ENCODE peak calls at places on chromosomes 6 and 20, in eight cellular contexts. One of them, this sample, is unnamed.
A peak's percentile ranks its signal among the peaks of the same experiment; 100 is the strongest.

GRCh38 chr20:53847118-53847842 is 223.1 kb downstream of the BCAS1 start:
- DNase-seq in HS-27A: no peak
- DNase-seq in AG04450: no peak
- DNase-seq in posterior vena cava: no peak
- DNase-seq in immature natural killer cell: no peak
- DNase-seq in activated T-helper 2 cell treated with anti-CD3 and anti-CD28 coated beads, Interferon-gamma antibody, Interleukin-2, Interleukin-4, amounts not matched to agents 10 μg/mL and 5 μg/mL and 100 μg/mL, durations not matched to agents 14 hours and 24 hours and 36 hours: no peak
- DNase-seq in activated naive CD8-positive, alpha-beta T cell treated with anti-CD3 and anti-CD28 coated beads, Interleukin-2, amount 50 U/mL, for 16 hours: no peak
- DNase-seq in GM20000: no peak
- DNase-seq in this sample: no peak

GRCh38 chr20:63434599-63435378 is 37.7 kb downstream of the KCNQ2 start:
- DNase-seq in HS-27A: no peak
- DNase-seq in activated T-helper 2 cell treated with anti-CD3 and anti-CD28 coated beads, Interferon-gamma antibody, Interleukin-2, Interleukin-4, amounts not matched to agents 10 μg/mL and 5 μg/mL and 100 μg/mL, durations not matched to agents 14 hours and 24 hours and 36 hours: peak; percentile 70
- DNase-seq in AG04450: no peak
- DNase-seq in posterior vena cava: no peak
- DNase-seq in immature natural killer cell: peak; percentile 49
- DNase-seq in GM20000: peak; percentile 92
- DNase-seq in activated naive CD8-positive, alpha-beta T cell treated with anti-CD3 and anti-CD28 coated beads, Interleukin-2, amount 50 U/mL, for 16 hours: peak; percentile 66
- DNase-seq in this sample: no peak

GRCh38 chr20:37552415-37552814 is 24.7 kb upstream of the BLCAP start:
- DNase-seq in activated T-helper 2 cell treated with anti-CD3 and anti-CD28 coated beads, Interferon-gamma antibody, Interleukin-2, Interleukin-4, amounts not matched to agents 10 μg/mL and 5 μg/mL and 100 μg/mL, durations not matched to agents 14 hours and 24 hours and 36 hours: no peak
- DNase-seq in posterior vena cava: no peak
- DNase-seq in immature natural killer cell: no peak
- DNase-seq in HS-27A: no peak
- DNase-seq in AG04450: no peak
- DNase-seq in GM20000: no peak
- DNase-seq in activated naive CD8-positive, alpha-beta T cell treated with anti-CD3 and anti-CD28 coated beads, Interleukin-2, amount 50 U/mL, for 16 hours: no peak
- DNase-seq in this sample: no peak

GRCh38 chr6:30163090-30163917 is at the start of gene TRIM15:
- DNase-seq in posterior vena cava: no peak
- DNase-seq in activated T-helper 2 cell treated with anti-CD3 and anti-CD28 coated beads, Interferon-gamma antibody, Interleukin-2, Interleukin-4, amounts not matched to agents 10 μg/mL and 5 μg/mL and 100 μg/mL, durations not matched to agents 14 hours and 24 hours and 36 hours: peak; percentile 18
- DNase-seq in AG04450: no peak
- DNase-seq in GM20000: no peak
- DNase-seq in immature natural killer cell: no peak
- DNase-seq in activated naive CD8-positive, alpha-beta T cell treated with anti-CD3 and anti-CD28 coated beads, Interleukin-2, amount 50 U/mL, for 16 hours: no peak
- DNase-seq in HS-27A: no peak
- DNase-seq in this sample: no peak

GRCh38 chr20:20568604-20569205 is 143.7 kb downstream of the RALGAPA2 start:
- DNase-seq in activated T-helper 2 cell treated with anti-CD3 and anti-CD28 coated beads, Interferon-gamma antibody, Interleukin-2, Interleukin-4, amounts not matched to agents 10 μg/mL and 5 μg/mL and 100 μg/mL, durations not matched to agents 14 hours and 24 hours and 36 hours: no peak
- DNase-seq in AG04450: no peak
- DNase-seq in activated naive CD8-positive, alpha-beta T cell treated with anti-CD3 and anti-CD28 coated beads, Interleukin-2, amount 50 U/mL, for 16 hours: no peak
- DNase-seq in HS-27A: no peak
- DNase-seq in immature natural killer cell: peak; percentile 10
- DNase-seq in GM20000: peak; percentile 44
- DNase-seq in posterior vena cava: no peak
- DNase-seq in this sample: no peak

GRCh38 chr6:26294276-26294675 is 70.7 kb upstream of the BTN3A2 start:
- DNase-seq in AG04450: no peak
- DNase-seq in immature natural killer cell: no peak
- DNase-seq in HS-27A: no peak
- DNase-seq in GM20000: no peak
- DNase-seq in activated T-helper 2 cell treated with anti-CD3 and anti-CD28 coated beads, Interferon-gamma antibody, Interleukin-2, Interleukin-4, amounts not matched to agents 10 μg/mL and 5 μg/mL and 100 μg/mL, durations not matched to agents 14 hours and 24 hours and 36 hours: no peak
- DNase-seq in activated naive CD8-positive, alpha-beta T cell treated with anti-CD3 and anti-CD28 coated beads, Interleukin-2, amount 50 U/mL, for 16 hours: no peak
- DNase-seq in posterior vena cava: no peak
- DNase-seq in this sample: no peak

GRCh38 chr20:58695084-58695722 is 2.6 kb downstream of the NPEPL1 start:
- DNase-seq in activated naive CD8-positive, alpha-beta T cell treated with anti-CD3 and anti-CD28 coated beads, Interleukin-2, amount 50 U/mL, for 16 hours: no peak
- DNase-seq in posterior vena cava: no peak
- DNase-seq in AG04450: no peak
- DNase-seq in HS-27A: no peak
- DNase-seq in GM20000: no peak
- DNase-seq in immature natural killer cell: no peak
- DNase-seq in activated T-helper 2 cell treated with anti-CD3 and anti-CD28 coated beads, Interferon-gamma antibody, Interleukin-2, Interleukin-4, amounts not matched to agents 10 μg/mL and 5 μg/mL and 100 μg/mL, durations not matched to agents 14 hours and 24 hours and 36 hours: no peak
- DNase-seq in this sample: no peak

GRCh38 chr6:1596088-1596852 is 13.4 kb upstream of the FOXC1 start:
- DNase-seq in posterior vena cava: peak; percentile 88
- DNase-seq in activated naive CD8-positive, alpha-beta T cell treated with anti-CD3 and anti-CD28 coated beads, Interleukin-2, amount 50 U/mL, for 16 hours: peak; percentile 46
- DNase-seq in activated T-helper 2 cell treated with anti-CD3 and anti-CD28 coated beads, Interferon-gamma antibody, Interleukin-2, Interleukin-4, amounts not matched to agents 10 μg/mL and 5 μg/mL and 100 μg/mL, durations not matched to agents 14 hours and 24 hours and 36 hours: peak; percentile 42
- DNase-seq in AG04450: no peak
- DNase-seq in GM20000: peak; percentile 92
- DNase-seq in immature natural killer cell: peak; percentile 61
- DNase-seq in HS-27A: no peak
- DNase-seq in this sample: no peak

GRCh38 chr6:127201321-127201720 is 65.3 kb upstream of the RNF146 start:
- DNase-seq in HS-27A: no peak
- DNase-seq in posterior vena cava: no peak
- DNase-seq in activated naive CD8-positive, alpha-beta T cell treated with anti-CD3 and anti-CD28 coated beads, Interleukin-2, amount 50 U/mL, for 16 hours: no peak
- DNase-seq in immature natural killer cell: no peak
- DNase-seq in GM20000: no peak
- DNase-seq in AG04450: peak; percentile 21
- DNase-seq in activated T-helper 2 cell treated with anti-CD3 and anti-CD28 coated beads, Interferon-gamma antibody, Interleukin-2, Interleukin-4, amounts not matched to agents 10 μg/mL and 5 μg/mL and 100 μg/mL, durations not matched to agents 14 hours and 24 hours and 36 hours: no peak
- DNase-seq in this sample: no peak

GRCh38 chr6:11364971-11365397 is 132.5 kb upstream of the NEDD9 start:
- DNase-seq in GM20000: no peak
- DNase-seq in activated naive CD8-positive, alpha-beta T cell treated with anti-CD3 and anti-CD28 coated beads, Interleukin-2, amount 50 U/mL, for 16 hours: no peak
- DNase-seq in AG04450: no peak
- DNase-seq in HS-27A: no peak
- DNase-seq in activated T-helper 2 cell treated with anti-CD3 and anti-CD28 coated beads, Interferon-gamma antibody, Interleukin-2, Interleukin-4, amounts not matched to agents 10 μg/mL and 5 μg/mL and 100 μg/mL, durations not matched to agents 14 hours and 24 hours and 36 hours: no peak
- DNase-seq in immature natural killer cell: no peak
- DNase-seq in posterior vena cava: no peak
- DNase-seq in this sample: no peak

GRCh38 chr6:84183430-84183829 is 44.0 kb downstream of the CEP162 start:
- DNase-seq in AG04450: no peak
- DNase-seq in activated T-helper 2 cell treated with anti-CD3 and anti-CD28 coated beads, Interferon-gamma antibody, Interleukin-2, Interleukin-4, amounts not matched to agents 10 μg/mL and 5 μg/mL and 100 μg/mL, durations not matched to agents 14 hours and 24 hours and 36 hours: no peak
- DNase-seq in posterior vena cava: no peak
- DNase-seq in immature natural killer cell: no peak
- DNase-seq in HS-27A: no peak
- DNase-seq in GM20000: no peak
- DNase-seq in activated naive CD8-positive, alpha-beta T cell treated with anti-CD3 and anti-CD28 coated beads, Interleukin-2, amount 50 U/mL, for 16 hours: no peak
- DNase-seq in this sample: no peak

GRCh38 chr20:48826883-48827771 is 672 bp downstream of the PREX1 start:
- DNase-seq in activated naive CD8-positive, alpha-beta T cell treated with anti-CD3 and anti-CD28 coated beads, Interleukin-2, amount 50 U/mL, for 16 hours: no peak
- DNase-seq in GM20000: peak; percentile 66
- DNase-seq in activated T-helper 2 cell treated with anti-CD3 and anti-CD28 coated beads, Interferon-gamma antibody, Interleukin-2, Interleukin-4, amounts not matched to agents 10 μg/mL and 5 μg/mL and 100 μg/mL, durations not matched to agents 14 hours and 24 hours and 36 hours: no peak
- DNase-seq in posterior vena cava: peak; percentile 84
- DNase-seq in AG04450: no peak
- DNase-seq in immature natural killer cell: peak; percentile 72
- DNase-seq in HS-27A: no peak
- DNase-seq in this sample: no peak

GRCh38 chr20:5919634-5920544 is 30.4 kb downstream of the TRMT6 start:
- DNase-seq in AG04450: no peak
- DNase-seq in immature natural killer cell: no peak
- DNase-seq in posterior vena cava: no peak
- DNase-seq in activated T-helper 2 cell treated with anti-CD3 and anti-CD28 coated beads, Interferon-gamma antibody, Interleukin-2, Interleukin-4, amounts not matched to agents 10 μg/mL and 5 μg/mL and 100 μg/mL, durations not matched to agents 14 hours and 24 hours and 36 hours: no peak
- DNase-seq in activated naive CD8-positive, alpha-beta T cell treated with anti-CD3 and anti-CD28 coated beads, Interleukin-2, amount 50 U/mL, for 16 hours: no peak
- DNase-seq in GM20000: no peak
- DNase-seq in HS-27A: no peak
- DNase-seq in this sample: no peak

GRCh38 chr20:38217791-38218565 is 42.6 kb downstream of the KIAA1755 start:
- DNase-seq in posterior vena cava: peak; percentile 92
- DNase-seq in GM20000: no peak
- DNase-seq in activated T-helper 2 cell treated with anti-CD3 and anti-CD28 coated beads, Interferon-gamma antibody, Interleukin-2, Interleukin-4, amounts not matched to agents 10 μg/mL and 5 μg/mL and 100 μg/mL, durations not matched to agents 14 hours and 24 hours and 36 hours: no peak
- DNase-seq in immature natural killer cell: no peak
- DNase-seq in activated naive CD8-positive, alpha-beta T cell treated with anti-CD3 and anti-CD28 coated beads, Interleukin-2, amount 50 U/mL, for 16 hours: no peak
- DNase-seq in AG04450: peak; percentile 83
- DNase-seq in HS-27A: peak; percentile 98
- DNase-seq in this sample: no peak

GRCh38 chr6:85044336-85044735 is 279.9 kb upstream of the TBX18 start:
- DNase-seq in HS-27A: no peak
- DNase-seq in immature natural killer cell: no peak
- DNase-seq in activated T-helper 2 cell treated with anti-CD3 and anti-CD28 coated beads, Interferon-gamma antibody, Interleukin-2, Interleukin-4, amounts not matched to agents 10 μg/mL and 5 μg/mL and 100 μg/mL, durations not matched to agents 14 hours and 24 hours and 36 hours: no peak
- DNase-seq in activated naive CD8-positive, alpha-beta T cell treated with anti-CD3 and anti-CD28 coated beads, Interleukin-2, amount 50 U/mL, for 16 hours: no peak
- DNase-seq in AG04450: no peak
- DNase-seq in GM20000: no peak
- DNase-seq in posterior vena cava: no peak
- DNase-seq in this sample: no peak

GRCh38 chr6:16355699-16356481 is 117.5 kb downstream of the GMPR start:
- DNase-seq in immature natural killer cell: no peak
- DNase-seq in activated naive CD8-positive, alpha-beta T cell treated with anti-CD3 and anti-CD28 coated beads, Interleukin-2, amount 50 U/mL, for 16 hours: no peak
- DNase-seq in posterior vena cava: no peak
- DNase-seq in activated T-helper 2 cell treated with anti-CD3 and anti-CD28 coated beads, Interferon-gamma antibody, Interleukin-2, Interleukin-4, amounts not matched to agents 10 μg/mL and 5 μg/mL and 100 μg/mL, durations not matched to agents 14 hours and 24 hours and 36 hours: no peak
- DNase-seq in AG04450: no peak
- DNase-seq in HS-27A: no peak
- DNase-seq in GM20000: no peak
- DNase-seq in this sample: no peak

GRCh38 chr6:163162874-163163213 is 251.7 kb upstream of the QKI start:
- DNase-seq in AG04450: no peak
- DNase-seq in posterior vena cava: no peak
- DNase-seq in HS-27A: no peak
- DNase-seq in activated naive CD8-positive, alpha-beta T cell treated with anti-CD3 and anti-CD28 coated beads, Interleukin-2, amount 50 U/mL, for 16 hours: no peak
- DNase-seq in activated T-helper 2 cell treated with anti-CD3 and anti-CD28 coated beads, Interferon-gamma antibody, Interleukin-2, Interleukin-4, amounts not matched to agents 10 μg/mL and 5 μg/mL and 100 μg/mL, durations not matched to agents 14 hours and 24 hours and 36 hours: no peak
- DNase-seq in GM20000: no peak
- DNase-seq in immature natural killer cell: no peak
- DNase-seq in this sample: no peak

GRCh38 chr20:36465109-36466080 is 75.9 kb upstream of the MYL9 start:
- DNase-seq in activated T-helper 2 cell treated with anti-CD3 and anti-CD28 coated beads, Interferon-gamma antibody, Interleukin-2, Interleukin-4, amounts not matched to agents 10 μg/mL and 5 μg/mL and 100 μg/mL, durations not matched to agents 14 hours and 24 hours and 36 hours: no peak
- DNase-seq in AG04450: peak; percentile 29
- DNase-seq in immature natural killer cell: no peak
- DNase-seq in activated naive CD8-positive, alpha-beta T cell treated with anti-CD3 and anti-CD28 coated beads, Interleukin-2, amount 50 U/mL, for 16 hours: no peak
- DNase-seq in posterior vena cava: peak; percentile 91
- DNase-seq in GM20000: peak; percentile 49
- DNase-seq in HS-27A: peak; percentile 81
- DNase-seq in this sample: peak; percentile 38

GRCh38 chr6:10276106-10276505 is 138.8 kb downstream of the TFAP2A start:
- DNase-seq in GM20000: no peak
- DNase-seq in HS-27A: peak; percentile 48
- DNase-seq in AG04450: no peak
- DNase-seq in activated naive CD8-positive, alpha-beta T cell treated with anti-CD3 and anti-CD28 coated beads, Interleukin-2, amount 50 U/mL, for 16 hours: no peak
- DNase-seq in posterior vena cava: no peak
- DNase-seq in immature natural killer cell: no peak
- DNase-seq in activated T-helper 2 cell treated with anti-CD3 and anti-CD28 coated beads, Interferon-gamma antibody, Interleukin-2, Interleukin-4, amounts not matched to agents 10 μg/mL and 5 μg/mL and 100 μg/mL, durations not matched to agents 14 hours and 24 hours and 36 hours: no peak
- DNase-seq in this sample: no peak

GRCh38 chr6:5066456-5067093 is 18.6 kb upstream of the PPP1R3G start:
- DNase-seq in immature natural killer cell: no peak
- DNase-seq in posterior vena cava: peak; percentile 58
- DNase-seq in activated T-helper 2 cell treated with anti-CD3 and anti-CD28 coated beads, Interferon-gamma antibody, Interleukin-2, Interleukin-4, amounts not matched to agents 10 μg/mL and 5 μg/mL and 100 μg/mL, durations not matched to agents 14 hours and 24 hours and 36 hours: no peak
- DNase-seq in GM20000: no peak
- DNase-seq in HS-27A: no peak
- DNase-seq in activated naive CD8-positive, alpha-beta T cell treated with anti-CD3 and anti-CD28 coated beads, Interleukin-2, amount 50 U/mL, for 16 hours: no peak
- DNase-seq in AG04450: no peak
- DNase-seq in this sample: no peak

GRCh38 chr20:39716796-39717341 is 754.7 kb downstream of the DHX35 start:
- DNase-seq in activated T-helper 2 cell treated with anti-CD3 and anti-CD28 coated beads, Interferon-gamma antibody, Interleukin-2, Interleukin-4, amounts not matched to agents 10 μg/mL and 5 μg/mL and 100 μg/mL, durations not matched to agents 14 hours and 24 hours and 36 hours: no peak
- DNase-seq in AG04450: no peak
- DNase-seq in activated naive CD8-positive, alpha-beta T cell treated with anti-CD3 and anti-CD28 coated beads, Interleukin-2, amount 50 U/mL, for 16 hours: no peak
- DNase-seq in immature natural killer cell: no peak
- DNase-seq in GM20000: no peak
- DNase-seq in posterior vena cava: no peak
- DNase-seq in HS-27A: no peak
- DNase-seq in this sample: no peak

GRCh38 chr20:45867811-45868176 is 10.4 kb downstream of the ZSWIM3 start:
- DNase-seq in HS-27A: no peak
- DNase-seq in activated T-helper 2 cell treated with anti-CD3 and anti-CD28 coated beads, Interferon-gamma antibody, Interleukin-2, Interleukin-4, amounts not matched to agents 10 μg/mL and 5 μg/mL and 100 μg/mL, durations not matched to agents 14 hours and 24 hours and 36 hours: no peak
- DNase-seq in immature natural killer cell: no peak
- DNase-seq in AG04450: no peak
- DNase-seq in posterior vena cava: no peak
- DNase-seq in GM20000: no peak
- DNase-seq in activated naive CD8-positive, alpha-beta T cell treated with anti-CD3 and anti-CD28 coated beads, Interleukin-2, amount 50 U/mL, for 16 hours: no peak
- DNase-seq in this sample: no peak

GRCh38 chr6:3715285-3715684 is 36.2 kb downstream of the PXDC1 start:
- DNase-seq in AG04450: no peak
- DNase-seq in activated naive CD8-positive, alpha-beta T cell treated with anti-CD3 and anti-CD28 coated beads, Interleukin-2, amount 50 U/mL, for 16 hours: no peak
- DNase-seq in immature natural killer cell: no peak
- DNase-seq in HS-27A: no peak
- DNase-seq in GM20000: no peak
- DNase-seq in activated T-helper 2 cell treated with anti-CD3 and anti-CD28 coated beads, Interferon-gamma antibody, Interleukin-2, Interleukin-4, amounts not matched to agents 10 μg/mL and 5 μg/mL and 100 μg/mL, durations not matched to agents 14 hours and 24 hours and 36 hours: no peak
- DNase-seq in posterior vena cava: no peak
- DNase-seq in this sample: no peak

GRCh38 chr6:39956951-39957350 is 22.7 kb upstream of the MOCS1 start:
- DNase-seq in HS-27A: peak; percentile 41
- DNase-seq in GM20000: no peak
- DNase-seq in AG04450: no peak
- DNase-seq in posterior vena cava: no peak
- DNase-seq in activated naive CD8-positive, alpha-beta T cell treated with anti-CD3 and anti-CD28 coated beads, Interleukin-2, amount 50 U/mL, for 16 hours: no peak
- DNase-seq in activated T-helper 2 cell treated with anti-CD3 and anti-CD28 coated beads, Interferon-gamma antibody, Interleukin-2, Interleukin-4, amounts not matched to agents 10 μg/mL and 5 μg/mL and 100 μg/mL, durations not matched to agents 14 hours and 24 hours and 36 hours: no peak
- DNase-seq in immature natural killer cell: no peak
- DNase-seq in this sample: no peak

GRCh38 chr6:134196568-134197301 is 121.2 kb downstream of the SGK1 start:
- DNase-seq in HS-27A: no peak
- DNase-seq in activated T-helper 2 cell treated with anti-CD3 and anti-CD28 coated beads, Interferon-gamma antibody, Interleukin-2, Interleukin-4, amounts not matched to agents 10 μg/mL and 5 μg/mL and 100 μg/mL, durations not matched to agents 14 hours and 24 hours and 36 hours: no peak
- DNase-seq in immature natural killer cell: peak; percentile 30
- DNase-seq in GM20000: peak; percentile 36
- DNase-seq in posterior vena cava: no peak
- DNase-seq in AG04450: no peak
- DNase-seq in activated naive CD8-positive, alpha-beta T cell treated with anti-CD3 and anti-CD28 coated beads, Interleukin-2, amount 50 U/mL, for 16 hours: no peak
- DNase-seq in this sample: no peak

GRCh38 chr6:107866606-107867301 is 42.6 kb upstream of the SCML4 start:
- DNase-seq in immature natural killer cell: peak; percentile 31
- DNase-seq in AG04450: no peak
- DNase-seq in activated T-helper 2 cell treated with anti-CD3 and anti-CD28 coated beads, Interferon-gamma antibody, Interleukin-2, Interleukin-4, amounts not matched to agents 10 μg/mL and 5 μg/mL and 100 μg/mL, durations not matched to agents 14 hours and 24 hours and 36 hours: no peak
- DNase-seq in activated naive CD8-positive, alpha-beta T cell treated with anti-CD3 and anti-CD28 coated beads, Interleukin-2, amount 50 U/mL, for 16 hours: no peak
- DNase-seq in posterior vena cava: no peak
- DNase-seq in GM20000: peak; percentile 59
- DNase-seq in HS-27A: no peak
- DNase-seq in this sample: no peak

GRCh38 chr20:33250666-33251065 is 14.9 kb downstream of the BPIFA1 start:
- DNase-seq in HS-27A: no peak
- DNase-seq in AG04450: no peak
- DNase-seq in activated T-helper 2 cell treated with anti-CD3 and anti-CD28 coated beads, Interferon-gamma antibody, Interleukin-2, Interleukin-4, amounts not matched to agents 10 μg/mL and 5 μg/mL and 100 μg/mL, durations not matched to agents 14 hours and 24 hours and 36 hours: no peak
- DNase-seq in GM20000: no peak
- DNase-seq in activated naive CD8-positive, alpha-beta T cell treated with anti-CD3 and anti-CD28 coated beads, Interleukin-2, amount 50 U/mL, for 16 hours: no peak
- DNase-seq in posterior vena cava: no peak
- DNase-seq in immature natural killer cell: no peak
- DNase-seq in this sample: no peak

GRCh38 chr20:7770046-7770445 is 170.2 kb downstream of the HAO1 start:
- DNase-seq in activated T-helper 2 cell treated with anti-CD3 and anti-CD28 coated beads, Interferon-gamma antibody, Interleukin-2, Interleukin-4, amounts not matched to agents 10 μg/mL and 5 μg/mL and 100 μg/mL, durations not matched to agents 14 hours and 24 hours and 36 hours: no peak
- DNase-seq in AG04450: no peak
- DNase-seq in posterior vena cava: no peak
- DNase-seq in activated naive CD8-positive, alpha-beta T cell treated with anti-CD3 and anti-CD28 coated beads, Interleukin-2, amount 50 U/mL, for 16 hours: no peak
- DNase-seq in HS-27A: no peak
- DNase-seq in immature natural killer cell: no peak
- DNase-seq in GM20000: no peak
- DNase-seq in this sample: no peak

GRCh38 chr6:33828764-33829731 is 25.2 kb upstream of the MLN start:
- DNase-seq in activated T-helper 2 cell treated with anti-CD3 and anti-CD28 coated beads, Interferon-gamma antibody, Interleukin-2, Interleukin-4, amounts not matched to agents 10 μg/mL and 5 μg/mL and 100 μg/mL, durations not matched to agents 14 hours and 24 hours and 36 hours: no peak
- DNase-seq in immature natural killer cell: no peak
- DNase-seq in HS-27A: no peak
- DNase-seq in activated naive CD8-positive, alpha-beta T cell treated with anti-CD3 and anti-CD28 coated beads, Interleukin-2, amount 50 U/mL, for 16 hours: no peak
- DNase-seq in GM20000: no peak
- DNase-seq in posterior vena cava: peak; percentile 62
- DNase-seq in AG04450: no peak
- DNase-seq in this sample: no peak

GRCh38 chr6:35688605-35689322 is at the start of gene FKBP5:
- DNase-seq in HS-27A: peak; percentile 64
- DNase-seq in immature natural killer cell: peak; percentile 90
- DNase-seq in activated T-helper 2 cell treated with anti-CD3 and anti-CD28 coated beads, Interferon-gamma antibody, Interleukin-2, Interleukin-4, amounts not matched to agents 10 μg/mL and 5 μg/mL and 100 μg/mL, durations not matched to agents 14 hours and 24 hours and 36 hours: peak; percentile 86
- DNase-seq in activated naive CD8-positive, alpha-beta T cell treated with anti-CD3 and anti-CD28 coated beads, Interleukin-2, amount 50 U/mL, for 16 hours: peak; percentile 80
- DNase-seq in posterior vena cava: peak; percentile 99
- DNase-seq in GM20000: peak; percentile 97
- DNase-seq in AG04450: peak; percentile 67
- DNase-seq in this sample: peak; percentile 53

GRCh38 chr6:5141046-5141445 is 55.9 kb downstream of the PPP1R3G start:
- DNase-seq in GM20000: no peak
- DNase-seq in activated naive CD8-positive, alpha-beta T cell treated with anti-CD3 and anti-CD28 coated beads, Interleukin-2, amount 50 U/mL, for 16 hours: no peak
- DNase-seq in immature natural killer cell: no peak
- DNase-seq in posterior vena cava: no peak
- DNase-seq in activated T-helper 2 cell treated with anti-CD3 and anti-CD28 coated beads, Interferon-gamma antibody, Interleukin-2, Interleukin-4, amounts not matched to agents 10 μg/mL and 5 μg/mL and 100 μg/mL, durations not matched to agents 14 hours and 24 hours and 36 hours: no peak
- DNase-seq in AG04450: no peak
- DNase-seq in HS-27A: no peak
- DNase-seq in this sample: no peak

GRCh38 chr6:13877116-13877515 is 47.6 kb upstream of the RNF182 start:
- DNase-seq in posterior vena cava: no peak
- DNase-seq in immature natural killer cell: no peak
- DNase-seq in HS-27A: no peak
- DNase-seq in activated naive CD8-positive, alpha-beta T cell treated with anti-CD3 and anti-CD28 coated beads, Interleukin-2, amount 50 U/mL, for 16 hours: no peak
- DNase-seq in AG04450: peak; percentile 10
- DNase-seq in GM20000: no peak
- DNase-seq in activated T-helper 2 cell treated with anti-CD3 and anti-CD28 coated beads, Interferon-gamma antibody, Interleukin-2, Interleukin-4, amounts not matched to agents 10 μg/mL and 5 μg/mL and 100 μg/mL, durations not matched to agents 14 hours and 24 hours and 36 hours: no peak
- DNase-seq in this sample: no peak

GRCh38 chr6:106281661-106282060 is 43.9 kb downstream of the ATG5 start:
- DNase-seq in immature natural killer cell: no peak
- DNase-seq in HS-27A: no peak
- DNase-seq in posterior vena cava: no peak
- DNase-seq in activated T-helper 2 cell treated with anti-CD3 and anti-CD28 coated beads, Interferon-gamma antibody, Interleukin-2, Interleukin-4, amounts not matched to agents 10 μg/mL and 5 μg/mL and 100 μg/mL, durations not matched to agents 14 hours and 24 hours and 36 hours: no peak
- DNase-seq in activated naive CD8-positive, alpha-beta T cell treated with anti-CD3 and anti-CD28 coated beads, Interleukin-2, amount 50 U/mL, for 16 hours: no peak
- DNase-seq in AG04450: no peak
- DNase-seq in GM20000: no peak
- DNase-seq in this sample: no peak

GRCh38 chr20:49460916-49461315 is 21.6 kb downstream of the KCNB1 start:
- DNase-seq in AG04450: no peak
- DNase-seq in HS-27A: no peak
- DNase-seq in activated T-helper 2 cell treated with anti-CD3 and anti-CD28 coated beads, Interferon-gamma antibody, Interleukin-2, Interleukin-4, amounts not matched to agents 10 μg/mL and 5 μg/mL and 100 μg/mL, durations not matched to agents 14 hours and 24 hours and 36 hours: no peak
- DNase-seq in posterior vena cava: no peak
- DNase-seq in GM20000: no peak
- DNase-seq in activated naive CD8-positive, alpha-beta T cell treated with anti-CD3 and anti-CD28 coated beads, Interleukin-2, amount 50 U/mL, for 16 hours: no peak
- DNase-seq in immature natural killer cell: no peak
- DNase-seq in this sample: no peak

This sample was measured in brain pericyte.